ENCODE peak calls at places on chromosomes 12 and 14, in eight cellular contexts. Q, E, H, U, A, D, M and R are unnamed samples.

GRCh38 chr12:110281549-110282342 is 699 bp downstream of the ATP2A2 start:
- DNase-seq in A (peak; percentile 58), H (peak; percentile 78), U (no peak), Q (no peak), M (peak; percentile 70), D (peak; percentile 92), E (peak; percentile 88), R (peak; percentile 50)

GRCh38 chr14:76827696-76828301 is 1.6 kb downstream of the LRRC74A start:
- DNase-seq in M (peak; percentile 18), D (no peak), E (no peak), U (no peak), Q (no peak), A (no peak), H (peak; percentile 45), R (no peak)

GRCh38 chr12:28456934-28457710 is 266.9 kb downstream of the CCDC91 start:
- DNase-seq in A (no peak), D (no peak), E (no peak), U (no peak), H (no peak), Q (no peak), M (no peak), R (no peak)

GRCh38 chr12:104059963-104060362 is 4.4 kb upstream of the HCFC2 start:
- DNase-seq in Q (no peak), A (no peak), M (no peak), H (no peak), D (no peak), U (no peak), E (no peak), R (no peak)

GRCh38 chr14:105411017-105411941 is 8.3 kb upstream of the MTA1 start:
- DNase-seq in Q (no peak), A (peak; percentile 63), U (peak; percentile 70), D (peak; percentile 95), E (peak; percentile 77), M (peak; percentile 62), H (peak; percentile 79), R (no peak)

GRCh38 chr14:72401632-72402428 is 469.6 kb downstream of the RGS6 start:
- DNase-seq in A (peak; percentile 26), Q (no peak), U (no peak), E (no peak), D (no peak), M (no peak), H (no peak), R (no peak)

GRCh38 chr12:117028254-117028653 is 71.0 kb downstream of the TESC start:
- DNase-seq in M (no peak), H (no peak), U (no peak), A (no peak), E (no peak), Q (no peak), D (no peak), R (no peak)

GRCh38 chr14:46490150-46490769 is 161.3 kb downstream of the RPL10L start:
- DNase-seq in Q (peak; percentile 12), M (peak; percentile 80), E (peak; percentile 60), H (no peak), D (no peak), A (peak; percentile 55), U (peak; percentile 57), R (peak; percentile 71)

GRCh38 chr12:51364026-51364425 is 17.5 kb upstream of the CELA1 start:
- DNase-seq in A (no peak), U (no peak), M (no peak), E (no peak), D (no peak), H (no peak), Q (no peak), R (no peak)

GRCh38 chr12:83065562-83065961 is 378.9 kb downstream of the TMTC2 start:
- DNase-seq in U (no peak), Q (no peak), M (no peak), E (no peak), D (no peak), H (no peak), A (no peak), R (no peak)

GRCh38 chr14:105193916-105194782 is 13.0 kb upstream of the NUDT14 start:
- DNase-seq in M (no peak), Q (no peak), A (no peak), D (peak; percentile 93), H (peak; percentile 38), U (no peak), E (peak; percentile 45), R (no peak)

GRCh38 chr14:94334837-94335236 is 11.7 kb upstream of the SERPINA6 start:
- DNase-seq in D (no peak), M (no peak), Q (no peak), U (no peak), H (no peak), A (no peak), E (no peak), R (no peak)

GRCh38 chr12:20024194-20024593 is 344.1 kb upstream of the PDE3A start:
- DNase-seq in E (peak; percentile 32), Q (no peak), D (no peak), H (peak; percentile 37), M (no peak), U (no peak), A (no peak), R (no peak)

GRCh38 chr14:23409966-23410635 is 2.0 kb upstream of the MYH6 start:
- DNase-seq in E (no peak), H (no peak), Q (no peak), D (no peak), M (no peak), A (no peak), U (no peak), R (no peak)

GRCh38 chr12:29320295-29321090 is 60.5 kb downstream of the ERGIC2 start:
- DNase-seq in E (no peak), A (peak; percentile 98), M (no peak), H (peak; percentile 89), Q (no peak), D (no peak), U (no peak), R (no peak)

GRCh38 chr12:124588689-124589318 is 21.4 kb upstream of the NCOR2 start:
- DNase-seq in Q (no peak), E (no peak), M (no peak), D (no peak), U (no peak), H (peak; percentile 92), A (peak; percentile 58), R (no peak)

GRCh38 chr12:69789351-69789750 is 35.7 kb upstream of the MYRFL start:
- DNase-seq in H (no peak), A (no peak), D (no peak), E (no peak), M (no peak), Q (no peak), U (no peak), R (no peak)

GRCh38 chr12:32889073-32889760 is 7.4 kb downstream of the PKP2 start:
- DNase-seq in U (no peak), H (no peak), E (no peak), M (no peak), D (no peak), Q (no peak), A (no peak), R (no peak)

GRCh38 chr14:72576258-72576657 is 317.6 kb downstream of the DPF3 start:
- DNase-seq in U (no peak), E (no peak), M (no peak), D (no peak), H (peak; percentile 22), A (no peak), Q (no peak), R (no peak)

GRCh38 chr14:105474478-105475268 is at the start of gene CRIP2:
- DNase-seq in U (peak; percentile 81), Q (no peak), M (peak; percentile 62), A (peak; percentile 50), H (peak; percentile 83), D (peak; percentile 91), E (peak; percentile 83), R (no peak)

GRCh38 chr14:91732859-91733477 is 1.1 kb upstream of the CATSPERB start:
- DNase-seq in Q (no peak), U (no peak), M (no peak), D (no peak), E (peak; percentile 32), A (peak; percentile 14), H (peak; percentile 80), R (no peak)
- H3K4me3 ChIP-seq in Q (no peak overlapping the region), U (no peak overlapping the region), M (no peak overlapping the region), D (no peak overlapping the region), E (no peak overlapping the region), A (no peak overlapping the region), H (no peak overlapping the region), R (no peak overlapping the region)

GRCh38 chr12:90954428-90954827 is 548 bp downstream of the CCER1 start:
- DNase-seq in U (no peak), D (no peak), Q (no peak), M (no peak), A (no peak), E (no peak), H (no peak), R (no peak)

GRCh38 chr12:90954921-90955320 is at the start of gene CCER1:
- DNase-seq in D (peak; percentile 10), E (no peak), H (no peak), M (no peak), U (no peak), A (no peak), Q (no peak), R (no peak)

GRCh38 chr12:90951418-90952110 is 3.4 kb downstream of the CCER1 start:
- DNase-seq in E (no peak), A (peak; percentile 43), M (no peak), H (peak; percentile 6), Q (no peak), D (no peak), U (no peak), R (no peak)

GRCh38 chr12:90958995-90959394 is 4.0 kb upstream of the CCER1 start:
- DNase-seq in A (peak; percentile 37), D (no peak), E (no peak), U (no peak), H (peak; percentile 42), M (no peak), Q (no peak), R (no peak)

DNA sequence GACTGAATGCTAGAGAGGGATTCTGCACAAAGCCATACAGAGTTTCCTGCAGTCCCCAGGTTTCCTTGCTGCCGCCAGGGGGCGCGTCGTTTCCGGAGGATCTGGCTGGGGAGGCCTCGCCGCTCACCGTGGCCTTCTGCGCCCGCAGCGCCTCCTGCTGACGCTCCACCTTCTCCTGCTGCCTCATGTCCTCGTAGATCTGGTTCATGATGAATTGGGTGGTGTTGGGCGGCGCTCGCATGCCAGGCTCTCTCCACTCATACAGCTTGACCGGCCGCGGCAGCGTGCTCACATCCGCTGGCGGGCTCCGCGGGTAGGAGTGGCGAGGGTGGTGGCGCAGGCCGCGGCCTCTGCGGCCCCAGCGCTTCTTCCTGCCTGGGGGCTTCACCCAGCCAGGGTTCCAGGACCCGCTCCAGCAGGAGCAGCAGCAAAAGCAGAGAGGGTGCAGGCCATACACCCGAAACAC is 987 bp downstream of the CCER1 start:
- DNase-seq in E (no peak), H (no peak), M (peak; percentile 91), Q (no peak), D (no peak), A (no peak), U (peak; percentile 41), R (peak; percentile 41)
- H3K27me3 ChIP-seq in E (no peaks in the 10 kb centered on the region), H (no peaks in the 10 kb centered on the region), M (no peaks in the 10 kb centered on the region), Q (no peaks in the 10 kb centered on the region), D (no peaks in the 10 kb centered on the region), A (no peaks in the 10 kb centered on the region), U (no peaks in the 10 kb centered on the region), R (no peaks in the 10 kb centered on the region)

GRCh38 chr14:61609885-61610284 is 85.4 kb upstream of the HIF1A start:
- DNase-seq in H (peak; percentile 41), E (no peak), D (no peak), A (no peak), Q (no peak), M (peak; percentile 58), U (no peak), R (no peak)
- TF ChIP-seq EZH2phosphoT487 in H (no peak), E (no peak), D (no peak), A (no peak), Q (no peak), M (no peak), U (no peak), R (no peak)

GRCh38 chr12:53618340-53618739 is 7.8 kb downstream of the ATF7 start:
- DNase-seq in U (no peak), E (no peak), D (no peak), H (peak; percentile 14), A (no peak), M (no peak), Q (no peak), R (peak; percentile 46)
- H3K4me3 ChIP-seq in U (no peak overlapping the region), E (no peak overlapping the region), D (no peak overlapping the region), H (peak overlapping the region; percentile 65), A (peak overlapping the region; percentile 52), M (no peak overlapping the region), Q (no peak overlapping the region), R (peak overlapping the region; percentile 26)